ENCODE peak calls at places on chromosome 2, in seven cellular contexts. U is AG09319, N is heart right ventricle, K is omental fat pad, R is left ventricle myocardium inferior, H is Calu3, Y is right atrium auricular region. C is an unnamed sample.

GRCh38 chr2:192437653-192438052 is 242.9 kb upstream of the TMEFF2 start:
- DNase-seq in U (no peak), N (no peak), K (no peak), R (no peak), H (no peak), Y (no peak), C (no peak)

GRCh38 chr2:218501665-218502064 is 66.5 kb downstream of the USP37 start:
- DNase-seq in U (no peak), N (no peak), K (no peak), R (no peak), H (no peak), Y (no peak), C (no peak)

GRCh38 chr2:182866461-182867369 is at the start of gene FRZB:
- DNase-seq in U (peak), N (peak), K (no peak), R (peak), H (peak), Y (peak), C (peak)

GRCh38 chr2:38462121-38462634 is 85.1 kb upstream of the ATL2 start:
- DNase-seq in U (peak), N (no peak), K (no peak), R (no peak), H (peak), Y (no peak), C (no peak)

GRCh38 chr2:57549642-57550102 is 496.9 kb upstream of the VRK2 start:
- DNase-seq in U (no peak), N (no peak), K (no peak), R (no peak), H (peak), Y (no peak), C (no peak)

GRCh38 chr2:44582363-44583008 is 220.7 kb downstream of the CAMKMT start:
- DNase-seq in U (no peak), N (no peak), K (no peak), R (no peak), H (no peak), Y (no peak), C (no peak)

GRCh38 chr2:160372010-160372356 is 121.6 kb downstream of the RBMS1 start:
- DNase-seq in U (no peak), N (no peak), K (no peak), R (no peak), H (no peak), Y (no peak), C (no peak)

GRCh38 chr2:170073288-170073687 is 104.7 kb upstream of the MYO3B start:
- DNase-seq in U (peak), N (peak), K (no peak), R (peak), H (peak), Y (no peak), C (peak)

GRCh38 chr2:141595531-141595930 is 535.3 kb downstream of the LRP1B start:
- DNase-seq in U (no peak), N (no peak), K (no peak), R (no peak), H (no peak), Y (no peak), C (no peak)

GRCh38 chr2:44245068-44245861 is 30.0 kb upstream of the SLC3A1 start:
- DNase-seq in U (no peak), N (no peak), K (no peak), R (no peak), H (peak), Y (no peak), C (no peak)

GRCh38 chr2:99481527-99481926 is 8.3 kb downstream of the REV1 start:
- DNase-seq in U (no peak), N (no peak), K (no peak), R (no peak), H (no peak), Y (no peak), C (no peak)

GRCh38 chr2:43328157-43328556 is 101.8 kb upstream of the ZFP36L2 start:
- DNase-seq in U (no peak), N (peak), K (no peak), R (no peak), H (no peak), Y (no peak), C (no peak)

GRCh38 chr2:72613931-72614330 is 211.9 kb downstream of the EXOC6B start:
- DNase-seq in U (no peak), N (no peak), K (no peak), R (no peak), H (no peak), Y (no peak), C (no peak)

GRCh38 chr2:96233880-96234316 is 25.3 kb upstream of the STARD7 start:
- DNase-seq in U (no peak), N (no peak), K (no peak), R (no peak), H (no peak), Y (no peak), C (no peak)

GRCh38 chr2:203662963-203663362 is 43.5 kb upstream of the CD28 start:
- DNase-seq in U (no peak), N (no peak), K (no peak), R (no peak), H (no peak), Y (no peak), C (no peak)

GRCh38 chr2:223196331-223196730 is 144.3 kb downstream of the KCNE4 start:
- DNase-seq in U (no peak), N (no peak), K (no peak), R (no peak), H (no peak), Y (no peak), C (no peak)

GRCh38 chr2:20590704-20591515 is 60.0 kb downstream of the HS1BP3 start:
- DNase-seq in U (no peak), N (peak), K (no peak), R (peak), H (no peak), Y (no peak), C (no peak)

GRCh38 chr2:138415891-138416494 is 85.6 kb upstream of the SPOPL start:
- DNase-seq in U (no peak), N (no peak), K (no peak), R (no peak), H (no peak), Y (no peak), C (no peak)

GRCh38 chr2:63856302-63856600 is 14.6 kb downstream of the UGP2 start:
- DNase-seq in U (no peak), N (no peak), K (no peak), R (no peak), H (no peak), Y (no peak), C (no peak)

GRCh38 chr2:43210467-43211303 is 15.7 kb downstream of the ZFP36L2 start:
- DNase-seq in U (peak), N (no peak), K (peak), R (peak), H (no peak), Y (no peak), C (peak)

GRCh38 chr2:206443735-206444527 is 599 bp downstream of the ADAM23 start:
- DNase-seq in U (no peak), N (peak), K (no peak), R (peak), H (peak), Y (no peak), C (no peak)

GRCh38 chr2:129753261-129753660 is 226.2 kb upstream of the RAB6C start:
- DNase-seq in U (no peak), N (no peak), K (no peak), R (no peak), H (no peak), Y (no peak), C (no peak)

GRCh38 chr2:172743143-172743542 is 7.5 kb downstream of the RAPGEF4 start:
- DNase-seq in U (no peak), N (no peak), K (no peak), R (no peak), H (no peak), Y (no peak), C (no peak)

GRCh38 chr2:170221317-170222288 is 43.7 kb downstream of the MYO3B start:
- DNase-seq in U (no peak), N (no peak), K (no peak), R (no peak), H (no peak), Y (no peak), C (no peak)

GRCh38 chr2:181471227-181471626 is 14.0 kb downstream of the ITGA4 start:
- DNase-seq in U (no peak), N (no peak), K (no peak), R (no peak), H (no peak), Y (no peak), C (no peak)

GRCh38 chr2:68172990-68173715 is 15.5 kb downstream of the PNO1 start:
- DNase-seq in U (no peak), N (no peak), K (no peak), R (no peak), H (no peak), Y (no peak), C (no peak)

GRCh38 chr2:101064868-101065549 is 62.9 kb downstream of the RPL31 start:
- DNase-seq in U (no peak), N (no peak), K (no peak), R (no peak), H (peak), Y (no peak), C (no peak)

GRCh38 chr2:176292608-176293007 is 23.4 kb downstream of the MTX2 start:
- DNase-seq in U (no peak), N (no peak), K (no peak), R (no peak), H (no peak), Y (no peak), C (no peak)

GRCh38 chr2:176293334-176293733 is 24.1 kb downstream of the MTX2 start:
- DNase-seq in U (no peak), N (no peak), K (no peak), R (no peak), H (no peak), Y (no peak), C (no peak)

GRCh38 chr2:176291768-176292393 is 22.6 kb downstream of the MTX2 start:
- DNase-seq in U (no peak), N (no peak), K (no peak), R (no peak), H (no peak), Y (no peak), C (no peak)

GRCh38 chr2:176297067-176297466 is 27.8 kb downstream of the MTX2 start:
- DNase-seq in U (no peak), N (no peak), K (no peak), R (no peak), H (no peak), Y (no peak), C (no peak)

DNA sequence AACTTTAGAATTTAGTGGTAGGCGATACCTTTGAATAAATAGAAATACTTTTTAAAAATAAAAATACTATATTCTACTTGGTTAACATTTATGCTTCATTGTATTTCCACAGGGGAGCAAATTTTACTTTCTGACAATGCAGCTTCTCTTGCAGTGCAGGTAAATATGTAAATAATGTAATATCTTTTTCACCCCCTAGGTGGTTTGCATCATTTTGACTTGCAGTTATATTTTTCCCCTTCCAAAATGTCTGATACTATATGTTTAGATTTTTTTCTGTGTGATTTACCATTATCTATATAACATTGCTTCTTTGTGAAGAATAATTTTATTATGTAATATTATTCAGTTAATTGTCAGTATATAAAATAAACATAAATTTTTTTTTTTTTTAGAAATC is 28.5 kb downstream of the MTX2 start:
- DNase-seq in U (no peak), N (no peak), K (no peak), R (no peak), H (no peak), Y (no peak), C (no peak)
- TF ChIP-seq CTCF in U (no peak), N (no peak), K (no peak), R (no peak), H (no peak), Y (no peak), C (no peak)

DNA sequence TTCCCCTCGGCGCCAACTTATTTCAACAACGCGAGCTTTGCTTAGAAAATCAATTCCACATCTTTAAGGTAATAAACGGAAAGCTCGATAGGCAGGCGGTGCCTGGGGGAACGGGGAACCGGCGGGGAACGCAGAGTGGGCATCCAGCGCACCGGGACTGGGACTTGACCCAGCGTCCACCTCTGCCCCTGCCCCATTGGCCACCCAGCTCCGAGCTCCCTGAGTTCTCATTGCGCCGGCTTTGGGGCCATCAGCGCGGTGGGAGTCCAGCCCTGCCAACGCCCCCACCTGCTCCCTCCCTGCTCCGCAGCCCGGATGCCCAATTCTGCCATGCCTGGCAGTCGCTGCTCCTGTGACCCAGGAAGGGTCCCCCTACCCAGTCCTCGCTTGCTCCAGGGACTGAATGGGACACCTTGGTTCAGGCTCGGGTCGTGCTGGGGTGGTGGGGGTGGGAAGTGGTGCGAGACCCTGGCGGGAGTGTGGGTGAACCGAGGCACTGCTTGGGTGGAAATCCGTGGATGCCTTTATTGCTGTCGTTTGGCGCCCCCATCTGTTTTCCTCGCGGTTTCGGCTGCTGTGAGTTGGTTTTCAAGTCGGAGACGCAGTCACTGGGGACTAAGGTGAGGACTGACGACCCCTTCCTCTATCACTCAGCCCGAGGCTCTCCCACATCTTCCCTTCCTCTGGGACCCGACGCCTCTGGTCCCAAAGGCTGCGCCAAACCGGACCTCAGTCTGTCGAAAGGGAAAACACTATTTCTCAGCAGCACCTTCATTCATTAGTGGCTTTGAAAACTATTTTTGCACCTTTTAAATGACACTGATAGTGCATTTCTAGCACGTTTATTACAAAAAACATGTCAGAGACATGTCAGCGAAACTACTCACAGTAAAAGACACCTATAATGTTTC is 2.4 kb upstream of the EVX2 start:
- DNase-seq in U (no peak), N (no peak), K (no peak), R (no peak), H (peak), Y (no peak), C (no peak)
- TF ChIP-seq CTCF in U (peak), N (peak), K (no peak), R (peak), H (peak), Y (peak), C (no peak)

GRCh38 chr2:3075941-3076340 is 301.7 kb downstream of the EIPR1 start:
- DNase-seq in U (no peak), N (no peak), K (no peak), R (no peak), H (no peak), Y (no peak), C (no peak)

GRCh38 chr2:3079466-3079865 is 298.2 kb downstream of the EIPR1 start:
- DNase-seq in U (no peak), N (no peak), K (no peak), R (no peak), H (no peak), Y (no peak), C (no peak)

GRCh38 chr2:3076848-3077735 is 300.5 kb downstream of the EIPR1 start:
- DNase-seq in U (no peak), N (no peak), K (no peak), R (no peak), H (no peak), Y (no peak), C (no peak)

GRCh38 chr2:3079959-3080948 is 297.4 kb downstream of the EIPR1 start:
- DNase-seq in U (no peak), N (no peak), K (no peak), R (no peak), H (no peak), Y (no peak), C (no peak)

DNA sequence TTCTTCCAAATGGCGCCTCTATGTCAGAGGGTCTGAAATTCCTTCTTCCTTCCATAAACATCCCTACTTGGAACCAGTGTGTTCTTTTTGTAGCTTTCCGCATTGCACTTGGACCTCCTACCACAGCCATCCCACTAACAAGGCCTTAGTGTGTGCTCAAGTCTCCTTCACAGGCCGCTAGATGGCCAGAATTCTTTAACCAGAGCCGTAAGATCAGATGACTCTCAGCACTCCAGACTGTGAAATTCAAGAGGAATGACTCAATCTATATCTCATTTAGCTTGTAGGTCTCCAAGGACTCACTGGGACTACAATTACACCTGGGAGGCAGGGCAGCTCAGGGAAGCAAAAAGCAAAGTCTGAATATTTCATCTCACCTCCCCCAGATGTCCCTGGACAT is 298.9 kb downstream of the EIPR1 start:
- DNase-seq in U (no peak), N (no peak), K (no peak), R (no peak), H (no peak), Y (no peak), C (no peak)
- TF ChIP-seq CTCF in U (no peak), N (no peak), K (no peak), R (no peak), H (no peak), Y (no peak), C (no peak)

GRCh38 chr2:128716371-128716770 is 397.7 kb upstream of the HS6ST1 start:
- DNase-seq in U (no peak), N (no peak), K (no peak), R (no peak), H (no peak), Y (peak), C (no peak)

GRCh38 chr2:128714285-128714684 is 395.6 kb upstream of the HS6ST1 start:
- DNase-seq in U (no peak), N (no peak), K (no peak), R (no peak), H (no peak), Y (peak), C (peak)

GRCh38 chr2:128717758-128718710 is 399.4 kb upstream of the HS6ST1 start:
- DNase-seq in U (no peak), N (no peak), K (no peak), R (no peak), H (no peak), Y (peak), C (no peak)

GRCh38 chr2:128715360-128715759 is 396.7 kb upstream of the HS6ST1 start:
- DNase-seq in U (no peak), N (no peak), K (no peak), R (no peak), H (no peak), Y (peak), C (no peak)

GRCh38 chr2:128714861-128715312 is 396.2 kb upstream of the HS6ST1 start:
- DNase-seq in U (no peak), N (no peak), K (no peak), R (no peak), H (no peak), Y (peak), C (no peak)
- TF ChIP-seq CTCF in U (no peak), N (no peak), K (no peak), R (peak), H (no peak), Y (no peak), C (no peak)

C was measured in tibial nerve.